ENCODE peak calls at places on chromosomes 11 and 22, in six cellular contexts. I is stimulated activated CD4-positive, alpha-beta T cell treated with anti-CD3 and anti-CD28 coated beads, Interleukin-1b, Interleukin-23, amount 100 ng/mL, for 4 hours; N is AG09309; W is epithelial cell of prostate; E is hippocampal formation; C is effector memory CD4-positive, alpha-beta T cell. K is an unnamed sample.

GRCh38 chr22:17501679-17502285 is 61.5 kb upstream of the SLC25A18 start:
- DNase-seq in C (no peak), E (peak), I (peak), W (peak), N (peak), K (no peak)

GRCh38 chr11:86021390-86021789 is 47.5 kb downstream of the PICALM start:
- DNase-seq in E (no peak), C (no peak), N (no peak), I (no peak), W (no peak), K (no peak)

GRCh38 chr11:104925850-104926249 is 27.6 kb upstream of the CASP12 start:
- DNase-seq in W (no peak), E (no peak), C (no peak), I (no peak), N (no peak), K (no peak)

GRCh38 chr22:39282642-39283311 is 36.6 kb downstream of the RPL3 start:
- DNase-seq in E (no peak), W (no peak), C (no peak), N (no peak), I (no peak), K (no peak)

GRCh38 chr11:116865696-116866095 is 28.3 kb upstream of the APOA1 start:
- DNase-seq in C (no peak), W (no peak), N (peak), E (no peak), I (no peak), K (no peak)

GRCh38 chr11:60263434-60263833 is 17.0 kb upstream of the MS4A4A start:
- DNase-seq in W (no peak), N (no peak), I (no peak), E (no peak), C (no peak), K (no peak)

GRCh38 chr11:82790723-82791487 is 57.2 kb upstream of the FAM181B start:
- DNase-seq in E (no peak), N (no peak), C (no peak), W (no peak), I (no peak), K (no peak)

GRCh38 chr22:45867118-45867905 is 109.7 kb downstream of the WNT7B start:
- DNase-seq in N (no peak), I (no peak), C (no peak), E (no peak), W (no peak), K (no peak)

GRCh38 chr11:15714641-15715399 is 600.1 kb downstream of the INSC start:
- DNase-seq in W (no peak), N (no peak), E (no peak), C (no peak), I (no peak), K (no peak)

GRCh38 chr11:96779030-96779429 is 389.2 kb downstream of the JRKL start:
- DNase-seq in W (no peak), I (no peak), N (no peak), C (no peak), E (no peak), K (no peak)

GRCh38 chr22:17748555-17749353 is 25.5 kb downstream of the BID start:
- DNase-seq in E (no peak), C (no peak), W (no peak), I (no peak), N (no peak), K (no peak)

GRCh38 chr11:74696932-74697687 is 34.1 kb downstream of the CHRDL2 start:
- DNase-seq in I (no peak), W (no peak), N (peak), E (no peak), C (no peak), K (no peak)

GRCh38 chr11:31246451-31247165 is 122.9 kb downstream of the DCDC1 start:
- DNase-seq in W (no peak), N (no peak), E (no peak), I (no peak), C (no peak), K (no peak)

GRCh38 chr11:1628506-1629325 is 859 bp upstream of the KRTAP5-5 start:
- DNase-seq in I (peak), E (peak), N (no peak), C (peak), W (no peak), K (peak)

K was measured in activated T-helper 9 cell treated with anti-CD3 and anti-CD28 coated beads, Interleukin-2, amount 50 U/mL, for 16 hours.